ENCODE peak calls at places on chromosomes 13 and 19, in five cellular contexts. One of them, this sample, is unnamed.

GRCh38 chr19:54121259-54121658 is 5.7 kb downstream of the PRPF31 start:
- DNase-seq in tibial nerve: no peak
- DNase-seq in activated T-helper 1 cell treated with Interleukin-2 at 50 U/mL for 16 hours: no peak
- DNase-seq in left kidney: no peak
- DNase-seq in sciatic nerve: no peak
- DNase-seq in this sample: no peak

GRCh38 chr13:32031025-32031814 is at the start of gene FRY:
- DNase-seq in tibial nerve: peak
- DNase-seq in activated T-helper 1 cell treated with Interleukin-2 at 50 U/mL for 16 hours: peak
- DNase-seq in left kidney: peak
- DNase-seq in sciatic nerve: peak
- DNase-seq in this sample: peak

GRCh38 chr13:51804295-51805172 is 571 bp upstream of the DHRS12 start:
- DNase-seq in tibial nerve: no peak
- DNase-seq in activated T-helper 1 cell treated with Interleukin-2 at 50 U/mL for 16 hours: no peak
- DNase-seq in left kidney: no peak
- DNase-seq in sciatic nerve: peak
- DNase-seq in this sample: no peak

GRCh38 chr19:33273881-33274662 is 28.3 kb downstream of the CEBPA start:
- DNase-seq in tibial nerve: no peak
- DNase-seq in activated T-helper 1 cell treated with Interleukin-2 at 50 U/mL for 16 hours: no peak
- DNase-seq in left kidney: peak
- DNase-seq in sciatic nerve: no peak
- DNase-seq in this sample: no peak

GRCh38 chr19:54248016-54248601 is 5.5 kb upstream of the LILRA6 start:
- DNase-seq in tibial nerve: no peak
- DNase-seq in activated T-helper 1 cell treated with Interleukin-2 at 50 U/mL for 16 hours: no peak
- DNase-seq in left kidney: no peak
- DNase-seq in sciatic nerve: no peak
- DNase-seq in this sample: no peak

GRCh38 chr19:54418030-54418929 is 3.0 kb downstream of the TTYH1 start:
- DNase-seq in tibial nerve: no peak
- DNase-seq in activated T-helper 1 cell treated with Interleukin-2 at 50 U/mL for 16 hours: no peak
- DNase-seq in left kidney: no peak
- DNase-seq in sciatic nerve: no peak
- DNase-seq in this sample: no peak

GRCh38 chr13:80473695-80474094 is 132.8 kb upstream of the SPRY2 start:
- DNase-seq in tibial nerve: no peak
- DNase-seq in activated T-helper 1 cell treated with Interleukin-2 at 50 U/mL for 16 hours: no peak
- DNase-seq in left kidney: no peak
- DNase-seq in sciatic nerve: no peak
- DNase-seq in this sample: no peak

GRCh38 chr13:45479661-45480060 is 14.9 kb downstream of the COG3 start:
- DNase-seq in tibial nerve: no peak
- DNase-seq in activated T-helper 1 cell treated with Interleukin-2 at 50 U/mL for 16 hours: no peak
- DNase-seq in left kidney: no peak
- DNase-seq in sciatic nerve: no peak
- DNase-seq in this sample: no peak

GRCh38 chr13:26465514-26465913 is 92.0 kb upstream of the WASF3 start:
- DNase-seq in tibial nerve: no peak
- DNase-seq in activated T-helper 1 cell treated with Interleukin-2 at 50 U/mL for 16 hours: no peak
- DNase-seq in left kidney: no peak
- DNase-seq in sciatic nerve: no peak
- DNase-seq in this sample: no peak

GRCh38 chr13:98285317-98285716 is 108.2 kb upstream of the RNF113B start:
- DNase-seq in tibial nerve: no peak
- DNase-seq in activated T-helper 1 cell treated with Interleukin-2 at 50 U/mL for 16 hours: no peak
- DNase-seq in left kidney: peak
- DNase-seq in sciatic nerve: no peak
- DNase-seq in this sample: no peak

This sample was measured in T-helper 17 cell.